ENCODE peak calls at places on chromosomes 11 and 22, in ten cellular contexts. One of them, this sample, is unnamed.

GRCh38 chr11:109362059-109362458 is 59.9 kb upstream of the C11orf87 start:
- DNase-seq in GM06990: no peak
- DNase-seq in HEK293T: no peak
- DNase-seq in Daoy: no peak
- DNase-seq in GM10248: no peak
- DNase-seq in BJ: no peak
- DNase-seq in keratinocyte: no peak
- DNase-seq in NCI-H1105 treated with DMSO at 0.1 percent for 48 hours: no peak
- DNase-seq in epithelial cell of prostate: no peak
- DNase-seq in glutamatergic neuron: no peak
- DNase-seq in this sample: no peak

GRCh38 chr22:28728621-28729313 is 12.9 kb downstream of the CHEK2 start:
- DNase-seq in GM06990: no peak
- DNase-seq in HEK293T: no peak
- DNase-seq in Daoy: no peak
- DNase-seq in GM10248: no peak
- DNase-seq in BJ: no peak
- DNase-seq in keratinocyte: no peak
- DNase-seq in NCI-H1105 treated with DMSO at 0.1 percent for 48 hours: no peak
- DNase-seq in epithelial cell of prostate: no peak
- DNase-seq in glutamatergic neuron: no peak
- DNase-seq in this sample: no peak

GRCh38 chr11:7514099-7514725 is 413 bp downstream of the PPFIBP2 start:
- DNase-seq in GM06990: no peak
- DNase-seq in HEK293T: peak
- DNase-seq in Daoy: peak
- DNase-seq in GM10248: no peak
- DNase-seq in BJ: no peak
- DNase-seq in keratinocyte: no peak
- DNase-seq in NCI-H1105 treated with DMSO at 0.1 percent for 48 hours: no peak
- DNase-seq in epithelial cell of prostate: no peak
- DNase-seq in glutamatergic neuron: peak
- DNase-seq in this sample: no peak

GRCh38 chr11:35293699-35294098 is 125.7 kb downstream of the SLC1A2 start:
- DNase-seq in GM06990: no peak
- DNase-seq in HEK293T: no peak
- DNase-seq in Daoy: no peak
- DNase-seq in GM10248: no peak
- DNase-seq in BJ: no peak
- DNase-seq in keratinocyte: no peak
- DNase-seq in NCI-H1105 treated with DMSO at 0.1 percent for 48 hours: no peak
- DNase-seq in epithelial cell of prostate: no peak
- DNase-seq in glutamatergic neuron: no peak
- DNase-seq in this sample: no peak

GRCh38 chr11:121464352-121464946 is 11.7 kb upstream of the SORL1-AS1 start:
- DNase-seq in GM06990: peak
- DNase-seq in HEK293T: no peak
- DNase-seq in Daoy: peak
- DNase-seq in GM10248: no peak
- DNase-seq in BJ: peak
- DNase-seq in keratinocyte: peak
- DNase-seq in NCI-H1105 treated with DMSO at 0.1 percent for 48 hours: no peak
- DNase-seq in epithelial cell of prostate: no peak
- DNase-seq in glutamatergic neuron: peak
- DNase-seq in this sample: peak

GRCh38 chr11:5937868-5938602 is 4.0 kb upstream of the OR56A3 start:
- DNase-seq in GM06990: no peak
- DNase-seq in HEK293T: no peak
- DNase-seq in Daoy: peak
- DNase-seq in GM10248: no peak
- DNase-seq in BJ: no peak
- DNase-seq in keratinocyte: no peak
- DNase-seq in NCI-H1105 treated with DMSO at 0.1 percent for 48 hours: peak
- DNase-seq in epithelial cell of prostate: no peak
- DNase-seq in glutamatergic neuron: no peak
- DNase-seq in this sample: no peak

GRCh38 chr22:40421082-40421350 is 50.6 kb downstream of the SGSM3 start:
- DNase-seq in GM06990: no peak
- DNase-seq in HEK293T: no peak
- DNase-seq in Daoy: no peak
- DNase-seq in GM10248: no peak
- DNase-seq in BJ: no peak
- DNase-seq in keratinocyte: no peak
- DNase-seq in NCI-H1105 treated with DMSO at 0.1 percent for 48 hours: no peak
- DNase-seq in epithelial cell of prostate: no peak
- DNase-seq in glutamatergic neuron: no peak
- DNase-seq in this sample: no peak

GRCh38 chr22:23718371-23719165 is 27.8 kb downstream of the RGL4 start:
- DNase-seq in GM06990: no peak
- DNase-seq in HEK293T: no peak
- DNase-seq in Daoy: no peak
- DNase-seq in GM10248: no peak
- DNase-seq in BJ: no peak
- DNase-seq in keratinocyte: no peak
- DNase-seq in NCI-H1105 treated with DMSO at 0.1 percent for 48 hours: no peak
- DNase-seq in epithelial cell of prostate: no peak
- DNase-seq in glutamatergic neuron: no peak
- DNase-seq in this sample: no peak

GRCh38 chr11:35794850-35795249 is 132.3 kb downstream of the TRIM44 start:
- DNase-seq in GM06990: no peak
- DNase-seq in HEK293T: no peak
- DNase-seq in Daoy: peak
- DNase-seq in GM10248: no peak
- DNase-seq in BJ: no peak
- DNase-seq in keratinocyte: peak
- DNase-seq in NCI-H1105 treated with DMSO at 0.1 percent for 48 hours: no peak
- DNase-seq in epithelial cell of prostate: no peak
- DNase-seq in glutamatergic neuron: no peak
- DNase-seq in this sample: no peak

GRCh38 chr11:20671856-20672546 is 2.6 kb downstream of the NELL1 start:
- DNase-seq in GM06990: no peak
- DNase-seq in HEK293T: peak
- DNase-seq in Daoy: no peak
- DNase-seq in GM10248: no peak
- DNase-seq in BJ: no peak
- DNase-seq in keratinocyte: no peak
- DNase-seq in NCI-H1105 treated with DMSO at 0.1 percent for 48 hours: peak
- DNase-seq in epithelial cell of prostate: no peak
- DNase-seq in glutamatergic neuron: no peak
- DNase-seq in this sample: peak

GRCh38 chr11:1878134-1879031 is 13.3 kb downstream of the PRR33 start:
- DNase-seq in GM06990: no peak
- DNase-seq in HEK293T: no peak
- DNase-seq in Daoy: no peak
- DNase-seq in GM10248: no peak
- DNase-seq in BJ: no peak
- DNase-seq in keratinocyte: no peak
- DNase-seq in NCI-H1105 treated with DMSO at 0.1 percent for 48 hours: no peak
- DNase-seq in epithelial cell of prostate: no peak
- DNase-seq in glutamatergic neuron: no peak
- DNase-seq in this sample: no peak

GRCh38 chr11:28343304-28344233 is 235.4 kb downstream of the METTL15 start:
- DNase-seq in GM06990: no peak
- DNase-seq in HEK293T: no peak
- DNase-seq in Daoy: peak
- DNase-seq in GM10248: no peak
- DNase-seq in BJ: peak
- DNase-seq in keratinocyte: no peak
- DNase-seq in NCI-H1105 treated with DMSO at 0.1 percent for 48 hours: no peak
- DNase-seq in epithelial cell of prostate: peak
- DNase-seq in glutamatergic neuron: no peak
- DNase-seq in this sample: peak

GRCh38 chr11:1927151-1928037 is 7.9 kb downstream of the TNNT3 start:
- DNase-seq in GM06990: no peak
- DNase-seq in HEK293T: no peak
- DNase-seq in Daoy: no peak
- DNase-seq in GM10248: no peak
- DNase-seq in BJ: no peak
- DNase-seq in keratinocyte: no peak
- DNase-seq in NCI-H1105 treated with DMSO at 0.1 percent for 48 hours: no peak
- DNase-seq in epithelial cell of prostate: no peak
- DNase-seq in glutamatergic neuron: no peak
- DNase-seq in this sample: no peak

GRCh38 chr11:73366953-73367352 is 9.2 kb upstream of the RELT start:
- DNase-seq in GM06990: no peak
- DNase-seq in HEK293T: no peak
- DNase-seq in Daoy: no peak
- DNase-seq in GM10248: no peak
- DNase-seq in BJ: no peak
- DNase-seq in keratinocyte: no peak
- DNase-seq in NCI-H1105 treated with DMSO at 0.1 percent for 48 hours: no peak
- DNase-seq in epithelial cell of prostate: no peak
- DNase-seq in glutamatergic neuron: no peak
- DNase-seq in this sample: no peak

GRCh38 chr22:35739642-35740041 is 22.0 kb downstream of the APOL5 start:
- DNase-seq in GM06990: no peak
- DNase-seq in HEK293T: peak
- DNase-seq in Daoy: no peak
- DNase-seq in GM10248: no peak
- DNase-seq in BJ: no peak
- DNase-seq in keratinocyte: no peak
- DNase-seq in NCI-H1105 treated with DMSO at 0.1 percent for 48 hours: no peak
- DNase-seq in epithelial cell of prostate: no peak
- DNase-seq in glutamatergic neuron: peak
- DNase-seq in this sample: no peak

GRCh38 chr22:31846161-31847115 is 92.6 kb downstream of the DEPDC5 start:
- DNase-seq in GM06990: peak
- DNase-seq in HEK293T: peak
- DNase-seq in Daoy: peak
- DNase-seq in GM10248: peak
- DNase-seq in BJ: no peak
- DNase-seq in keratinocyte: no peak
- DNase-seq in NCI-H1105 treated with DMSO at 0.1 percent for 48 hours: no peak
- DNase-seq in epithelial cell of prostate: no peak
- DNase-seq in glutamatergic neuron: no peak
- DNase-seq in this sample: peak

GRCh38 chr11:119120639-119121007 is 757 bp upstream of the HINFP start:
- DNase-seq in GM06990: no peak
- DNase-seq in HEK293T: peak
- DNase-seq in Daoy: peak
- DNase-seq in GM10248: no peak
- DNase-seq in BJ: no peak
- DNase-seq in keratinocyte: no peak
- DNase-seq in NCI-H1105 treated with DMSO at 0.1 percent for 48 hours: peak
- DNase-seq in epithelial cell of prostate: no peak
- DNase-seq in glutamatergic neuron: no peak
- DNase-seq in this sample: no peak

GRCh38 chr11:17413414-17414316 is 25.2 kb upstream of the KCNJ11 start:
- DNase-seq in GM06990: no peak
- DNase-seq in HEK293T: no peak
- DNase-seq in Daoy: no peak
- DNase-seq in GM10248: no peak
- DNase-seq in BJ: no peak
- DNase-seq in keratinocyte: no peak
- DNase-seq in NCI-H1105 treated with DMSO at 0.1 percent for 48 hours: peak
- DNase-seq in epithelial cell of prostate: no peak
- DNase-seq in glutamatergic neuron: no peak
- DNase-seq in this sample: no peak

GRCh38 chr11:29184939-29185890 is 831.6 kb downstream of the KCNA4 start:
- DNase-seq in GM06990: no peak
- DNase-seq in HEK293T: no peak
- DNase-seq in Daoy: peak
- DNase-seq in GM10248: no peak
- DNase-seq in BJ: peak
- DNase-seq in keratinocyte: no peak
- DNase-seq in NCI-H1105 treated with DMSO at 0.1 percent for 48 hours: no peak
- DNase-seq in epithelial cell of prostate: peak
- DNase-seq in glutamatergic neuron: no peak
- DNase-seq in this sample: no peak

GRCh38 chr11:72561856-72562255 is 112.4 kb downstream of the PDE2A start:
- DNase-seq in GM06990: no peak
- DNase-seq in HEK293T: no peak
- DNase-seq in Daoy: no peak
- DNase-seq in GM10248: no peak
- DNase-seq in BJ: no peak
- DNase-seq in keratinocyte: no peak
- DNase-seq in NCI-H1105 treated with DMSO at 0.1 percent for 48 hours: no peak
- DNase-seq in epithelial cell of prostate: no peak
- DNase-seq in glutamatergic neuron: no peak
- DNase-seq in this sample: no peak

GRCh38 chr11:37442576-37442975 is 844.5 kb upstream of the RAG2 start:
- DNase-seq in GM06990: no peak
- DNase-seq in HEK293T: no peak
- DNase-seq in Daoy: no peak
- DNase-seq in GM10248: no peak
- DNase-seq in BJ: peak
- DNase-seq in keratinocyte: no peak
- DNase-seq in NCI-H1105 treated with DMSO at 0.1 percent for 48 hours: no peak
- DNase-seq in epithelial cell of prostate: no peak
- DNase-seq in glutamatergic neuron: no peak
- DNase-seq in this sample: no peak

GRCh38 chr22:31488988-31489617 is 539 bp downstream of the EIF4ENIF1 start:
- DNase-seq in GM06990: peak
- DNase-seq in HEK293T: peak
- DNase-seq in Daoy: peak
- DNase-seq in GM10248: peak
- DNase-seq in BJ: no peak
- DNase-seq in keratinocyte: no peak
- DNase-seq in NCI-H1105 treated with DMSO at 0.1 percent for 48 hours: no peak
- DNase-seq in epithelial cell of prostate: no peak
- DNase-seq in glutamatergic neuron: peak
- DNase-seq in this sample: peak

GRCh38 chr22:26038365-26038764 is 130.9 kb upstream of the SEZ6L start:
- DNase-seq in GM06990: no peak
- DNase-seq in HEK293T: no peak
- DNase-seq in Daoy: no peak
- DNase-seq in GM10248: no peak
- DNase-seq in BJ: no peak
- DNase-seq in keratinocyte: no peak
- DNase-seq in NCI-H1105 treated with DMSO at 0.1 percent for 48 hours: no peak
- DNase-seq in epithelial cell of prostate: no peak
- DNase-seq in glutamatergic neuron: no peak
- DNase-seq in this sample: no peak

GRCh38 chr11:23974046-23974445 is 522.8 kb upstream of the LUZP2 start:
- DNase-seq in GM06990: no peak
- DNase-seq in HEK293T: no peak
- DNase-seq in Daoy: no peak
- DNase-seq in GM10248: no peak
- DNase-seq in BJ: no peak
- DNase-seq in keratinocyte: no peak
- DNase-seq in NCI-H1105 treated with DMSO at 0.1 percent for 48 hours: no peak
- DNase-seq in epithelial cell of prostate: no peak
- DNase-seq in glutamatergic neuron: no peak
- DNase-seq in this sample: no peak

GRCh38 chr11:9260182-9261146 is 4.7 kb downstream of the DENND5A start:
- DNase-seq in GM06990: no peak
- DNase-seq in HEK293T: no peak
- DNase-seq in Daoy: no peak
- DNase-seq in GM10248: no peak
- DNase-seq in BJ: no peak
- DNase-seq in keratinocyte: no peak
- DNase-seq in NCI-H1105 treated with DMSO at 0.1 percent for 48 hours: no peak
- DNase-seq in epithelial cell of prostate: no peak
- DNase-seq in glutamatergic neuron: no peak
- DNase-seq in this sample: no peak

GRCh38 chr22:47328550-47329243 is 566.2 kb downstream of the TBC1D22A start:
- DNase-seq in GM06990: no peak
- DNase-seq in HEK293T: no peak
- DNase-seq in Daoy: peak
- DNase-seq in GM10248: no peak
- DNase-seq in BJ: peak
- DNase-seq in keratinocyte: peak
- DNase-seq in NCI-H1105 treated with DMSO at 0.1 percent for 48 hours: no peak
- DNase-seq in epithelial cell of prostate: peak
- DNase-seq in glutamatergic neuron: no peak
- DNase-seq in this sample: no peak

GRCh38 chr11:78773077-78773476 is 198.4 kb upstream of the NARS2 start:
- DNase-seq in GM06990: no peak
- DNase-seq in HEK293T: no peak
- DNase-seq in Daoy: no peak
- DNase-seq in GM10248: no peak
- DNase-seq in BJ: no peak
- DNase-seq in keratinocyte: no peak
- DNase-seq in NCI-H1105 treated with DMSO at 0.1 percent for 48 hours: no peak
- DNase-seq in epithelial cell of prostate: no peak
- DNase-seq in glutamatergic neuron: no peak
- DNase-seq in this sample: no peak

GRCh38 chr11:111698852-111699559 is 67.2 kb downstream of the PPP2R1B start:
- DNase-seq in GM06990: no peak
- DNase-seq in HEK293T: no peak
- DNase-seq in Daoy: no peak
- DNase-seq in GM10248: no peak
- DNase-seq in BJ: no peak
- DNase-seq in keratinocyte: no peak
- DNase-seq in NCI-H1105 treated with DMSO at 0.1 percent for 48 hours: no peak
- DNase-seq in epithelial cell of prostate: no peak
- DNase-seq in glutamatergic neuron: no peak
- DNase-seq in this sample: no peak